ENCODE peak calls at places on chromosomes 5 and 9, in ten cellular contexts. V is breast epithelium, Z is GM06990, Y is cardiac muscle cell, R is transverse colon, E is H9, B is endothelial cell of umbilical vein, I is brain microvascular endothelial cell, N is pancreas, S is right atrium auricular region. K is an unnamed sample.

GRCh38 chr5:125254267-125254666 is 507.8 kb upstream of the ZNF608 start:
- DNase-seq in V (no peak), Z (no peak), Y (no peak), R (no peak), E (no peak), B (no peak), I (no peak), N (no peak), S (no peak), K (no peak)

GRCh38 chr5:74519161-74519571 is 121.4 kb downstream of the ENC1 start:
- DNase-seq in V (no peak), Z (no peak), Y (no peak), R (no peak), E (no peak), B (no peak), I (peak; percentile 40), N (no peak), S (no peak), K (no peak)

GRCh38 chr9:81825831-81826540 is 102.2 kb upstream of the SPATA31D4 start:
- DNase-seq in V (no peak), Z (no peak), Y (no peak), R (no peak), E (no peak), B (no peak), I (no peak), N (no peak), S (no peak), K (no peak)

GRCh38 chr9:96021616-96022444 is 146.3 kb downstream of the ERCC6L2 start:
- DNase-seq in V (no peak), Z (no peak), Y (peak; percentile 23), R (no peak), E (no peak), B (no peak), I (no peak), N (no peak), S (no peak), K (no peak)

GRCh38 chr9:33112099-33112498 is 35.6 kb upstream of the SMU1 start:
- DNase-seq in V (peak; percentile 13), Z (no peak), Y (no peak), R (no peak), E (no peak), B (no peak), I (no peak), N (no peak), S (no peak), K (no peak)

GRCh38 chr9:118446962-118447490 is 742.8 kb downstream of the TLR4 start:
- DNase-seq in V (no peak), Z (no peak), Y (no peak), R (no peak), E (no peak), B (no peak), I (no peak), N (no peak), S (no peak), K (no peak)

GRCh38 chr9:77374266-77374665 is 196.9 kb downstream of the VPS13A start:
- DNase-seq in V (no peak), Z (no peak), Y (no peak), R (no peak), E (no peak), B (no peak), I (no peak), N (no peak), S (no peak), K (no peak)

GRCh38 chr5:73519531-73520283 is 21.5 kb downstream of the BTF3 start:
- DNase-seq in V (peak; percentile 56), Z (peak; percentile 53), Y (peak; percentile 82), R (peak; percentile 74), E (peak; percentile 88), B (peak; percentile 86), I (peak; percentile 80), N (no peak), S (peak; percentile 66), K (peak; percentile 14)

GRCh38 chr5:159504106-159504856 is 174.0 kb upstream of the IL12B start:
- DNase-seq in V (no peak), Z (no peak), Y (no peak), R (no peak), E (no peak), B (no peak), I (peak; percentile 27), N (no peak), S (no peak), K (no peak)

GRCh38 chr5:56900858-56901578 is 8.4 kb upstream of the SETD9 start:
- DNase-seq in V (no peak), Z (no peak), Y (peak; percentile 48), R (no peak), E (no peak), B (peak; percentile 57), I (peak; percentile 37), N (no peak), S (no peak), K (no peak)

GRCh38 chr9:113875917-113876805 is at the start of gene ZNF618:
- DNase-seq in V (no peak), Z (peak; percentile 20), Y (peak; percentile 72), R (peak; percentile 24), E (no peak), B (peak; percentile 42), I (no peak), N (peak; percentile 71), S (no peak), K (no peak)

GRCh38 chr5:135489466-135490244 is 37.5 kb upstream of the TIFAB start:
- DNase-seq in V (no peak), Z (no peak), Y (peak; percentile 24), R (no peak), E (peak; percentile 59), B (no peak), I (no peak), N (no peak), S (no peak), K (no peak)

GRCh38 chr5:132475531-132475930 is 15.0 kb downstream of the IRF1 start:
- DNase-seq in V (no peak), Z (no peak), Y (no peak), R (peak; percentile 14), E (no peak), B (no peak), I (no peak), N (no peak), S (no peak), K (no peak)

GRCh38 chr5:117594165-117594564 is 1019.5 kb upstream of the SEMA6A start:
- DNase-seq in V (no peak), Z (no peak), Y (no peak), R (no peak), E (no peak), B (no peak), I (no peak), N (no peak), S (peak; percentile 62), K (no peak)

GRCh38 chr9:96418920-96419690 is 935 bp upstream of the ZNF367 start:
- DNase-seq in V (peak; percentile 47), Z (peak; percentile 87), Y (peak; percentile 78), R (peak; percentile 86), E (peak; percentile 62), B (peak; percentile 62), I (peak; percentile 3), N (peak; percentile 81), S (peak; percentile 72), K (no peak)

GRCh38 chr5:168925160-168925559 is 346.0 kb upstream of the PANK3 start:
- DNase-seq in V (no peak), Z (no peak), Y (no peak), R (no peak), E (no peak), B (no peak), I (no peak), N (no peak), S (no peak), K (no peak)
- TF ChIP-seq CTCF in V (no peak), Z (no peak), Y (no peak), R (no peak), E (no peak), B (no peak), I (no peak), N (no peak), S (no peak), K (no peak)

GRCh38 chr5:127213231-127213630 is 77.4 kb upstream of the MEGF10 start:
- DNase-seq in V (no peak), Z (no peak), Y (no peak), R (no peak), E (no peak), B (no peak), I (no peak), N (no peak), S (no peak), K (no peak)
- H3K27me3 ChIP-seq in V (no peaks in the 10 kb centered on the region), Z (no peaks in the 10 kb centered on the region), Y (no peaks in the 10 kb centered on the region), R (no peaks in the 10 kb centered on the region), E (no peaks in the 10 kb centered on the region), B (no peaks in the 10 kb centered on the region), I (no peaks in the 10 kb centered on the region), N (no peaks in the 10 kb centered on the region), S (no peaks in the 10 kb centered on the region), K (no peaks in the 10 kb centered on the region)

GRCh38 chr5:138595396-138595795 is 20.2 kb upstream of the HSPA9 start:
- DNase-seq in V (no peak), Z (no peak), Y (peak; percentile 32), R (no peak), E (no peak), B (no peak), I (no peak), N (no peak), S (no peak), K (no peak)
- TF ChIP-seq CTCF in V (peak; percentile 26), Z (peak; percentile 9), Y (no peak), R (no peak), E (peak; percentile 21), B (no peak), I (peak; percentile 38), N (no peak), S (no peak), K (peak; percentile 36)

GRCh38 chr9:36006541-36006940 is 30.2 kb upstream of the RECK start:
- DNase-seq in V (no peak), Z (no peak), Y (no peak), R (no peak), E (no peak), B (no peak), I (no peak), N (no peak), S (no peak), K (no peak)

GRCh38 chr9:36008774-36009300 is 27.9 kb upstream of the RECK start:
- DNase-seq in V (no peak), Z (no peak), Y (peak; percentile 83), R (peak; percentile 74), E (peak; percentile 75), B (peak; percentile 54), I (peak; percentile 64), N (peak; percentile 40), S (peak; percentile 71), K (no peak)

GRCh38 chr9:36007309-36007708 is 29.4 kb upstream of the RECK start:
- DNase-seq in V (no peak), Z (peak; percentile 20), Y (no peak), R (no peak), E (no peak), B (peak; percentile 3), I (no peak), N (no peak), S (no peak), K (no peak)

GRCh38 chr9:36007852-36008251 is 28.9 kb upstream of the RECK start:
- DNase-seq in V (no peak), Z (no peak), Y (no peak), R (no peak), E (no peak), B (no peak), I (no peak), N (no peak), S (no peak), K (no peak)

DNA sequence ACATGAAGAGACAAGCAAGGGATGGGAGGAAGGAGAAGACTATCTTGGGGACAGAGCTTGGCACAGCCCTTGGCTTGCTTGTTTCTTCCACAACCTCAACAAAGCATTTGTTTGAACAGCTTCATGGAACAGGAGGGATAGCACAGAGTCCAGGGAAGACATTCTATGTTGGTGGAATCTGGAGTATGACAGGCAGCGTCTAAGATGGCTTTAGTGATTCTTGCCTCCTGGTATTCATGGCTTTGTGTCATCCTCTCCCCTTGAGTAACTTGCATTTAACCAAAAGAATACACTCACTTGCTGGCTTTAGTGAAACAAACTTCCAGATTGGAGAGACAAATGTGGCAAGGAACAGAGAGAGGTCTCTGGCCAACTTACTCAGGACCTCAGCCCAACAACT is 30.8 kb upstream of the RECK start:
- DNase-seq in V (no peak), Z (no peak), Y (no peak), R (no peak), E (no peak), B (no peak), I (no peak), N (no peak), S (no peak), K (no peak)
- H3K27me3 ChIP-seq in V (no peaks in the 10 kb centered on the region), Z (peaks cover 2% of the 10 kb centered on the region), Y (peaks cover 51% of the 10 kb centered on the region), R (no peaks in the 10 kb centered on the region), E (no peaks in the 10 kb centered on the region), B (peaks cover 22% of the 10 kb centered on the region), I (peaks cover 4% of the 10 kb centered on the region), N (no peaks in the 10 kb centered on the region), S (no peaks in the 10 kb centered on the region), K (no peaks in the 10 kb centered on the region)